ENCODE peak calls at places on chromosomes 13 and 19, in five cellular contexts. D, K, O, X and V are unnamed samples.

GRCh38 chr13:97975851-97976550 is 22.5 kb downstream of the IPO5 start:
- DNase-seq in D (peak), K (peak), O (peak), X (no peak), V (peak)

GRCh38 chr19:45468803-45469131 is 971 bp downstream of the FOSB start:
- DNase-seq in D (no peak), K (no peak), O (no peak), X (no peak), V (no peak)

GRCh38 chr13:28792992-28793391 is 27.1 kb upstream of the MTUS2 start:
- DNase-seq in D (no peak), K (no peak), O (no peak), X (no peak), V (no peak)

GRCh38 chr13:44921478-44921877 is 67.8 kb downstream of the NUFIP1 start:
- DNase-seq in D (no peak), K (no peak), O (no peak), X (no peak), V (no peak)

GRCh38 chr19:41401483-41401882 is 3.9 kb downstream of the BCKDHA start:
- DNase-seq in D (no peak), K (no peak), O (no peak), X (no peak), V (no peak)

GRCh38 chr19:32453736-32454135 is 48.2 kb downstream of the DPY19L3 start:
- DNase-seq in D (no peak), K (no peak), O (no peak), X (no peak), V (no peak)

GRCh38 chr13:26299168-26299788 is 45.3 kb downstream of the CDK8 start:
- DNase-seq in D (no peak), K (no peak), O (no peak), X (no peak), V (no peak)

GRCh38 chr13:33571618-33572017 is 246.3 kb upstream of the RFC3 start:
- DNase-seq in D (no peak), K (no peak), O (no peak), X (no peak), V (no peak)

GRCh38 chr19:55300821-55301458 is 17.1 kb downstream of the BRSK1 start:
- DNase-seq in D (no peak), K (no peak), O (no peak), X (no peak), V (no peak)

GRCh38 chr19:2491130-2491801 is 15.3 kb downstream of the GADD45B start:
- DNase-seq in D (no peak), K (no peak), O (peak), X (peak), V (no peak)

GRCh38 chr13:60583911-60584753 is 187.1 kb downstream of the TDRD3 start:
- DNase-seq in D (no peak), K (peak), O (no peak), X (no peak), V (no peak)

GRCh38 chr19:53511933-53512374 is 26.0 kb upstream of the ZNF331 start:
- DNase-seq in D (peak), K (peak), O (no peak), X (peak), V (peak)

GRCh38 chr13:37956536-37956935 is 87.0 kb upstream of the TRPC4 start:
- DNase-seq in D (no peak), K (no peak), O (no peak), X (no peak), V (no peak)

GRCh38 chr19:41870401-41870873 is 6.6 kb upstream of the CD79A start:
- DNase-seq in D (no peak), K (no peak), O (no peak), X (no peak), V (no peak)

GRCh38 chr19:10815969-10816635 is 19.9 kb downstream of the TMED1 start:
- DNase-seq in D (no peak), K (no peak), O (no peak), X (no peak), V (no peak)

GRCh38 chr19:42280761-42281174 is 11.7 kb downstream of the CIC start:
- DNase-seq in D (peak), K (no peak), O (no peak), X (no peak), V (peak)

GRCh38 chr19:4534836-4535658 is at the start of gene PLIN5:
- DNase-seq in D (peak), K (peak), O (peak), X (peak), V (peak)

GRCh38 chr13:48493076-48493765 is 39.7 kb downstream of the RCBTB2 start:
- DNase-seq in D (no peak), K (no peak), O (no peak), X (no peak), V (no peak)

GRCh38 chr19:1609680-1610474 is 4.6 kb upstream of the UQCR11 start:
- DNase-seq in D (no peak), K (no peak), O (no peak), X (no peak), V (no peak)

GRCh38 chr13:70183041-70183440 is 74.8 kb upstream of the KLHL1 start:
- DNase-seq in D (no peak), K (no peak), O (no peak), X (no peak), V (no peak)

GRCh38 chr13:107370036-107370785 is 802.3 kb upstream of the ARGLU1 start:
- DNase-seq in D (no peak), K (no peak), O (no peak), X (no peak), V (no peak)

GRCh38 chr13:41458187-41458938 is 1.0 kb downstream of the RGCC start:
- DNase-seq in D (no peak), K (peak), O (no peak), X (no peak), V (peak)

GRCh38 chr19:52542984-52543664 is 15.7 kb downstream of the ZNF808 start:
- DNase-seq in D (no peak), K (peak), O (no peak), X (no peak), V (peak)

GRCh38 chr13:66365101-66365500 is 865.0 kb downstream of the PCDH9 start:
- DNase-seq in D (no peak), K (no peak), O (no peak), X (no peak), V (no peak)

GRCh38 chr13:46593403-46593802 is 40.4 kb downstream of the LRCH1 start:
- DNase-seq in D (no peak), K (peak), O (no peak), X (no peak), V (peak)